ENCODE peak calls at places on chromosomes 2 and 18, in five cellular contexts. O, S, W, T and R are unnamed samples.

GRCh38 chr2:132037527-132038178 is 124.1 kb downstream of the ANKRD30BL start:
- DNase-seq in O (peak; percentile 89), S (no peak), W (no peak), T (peak; percentile 26), R (peak; percentile 14)

GRCh38 chr18:11512096-11513030 is 97.0 kb upstream of the SLC35G4 start:
- DNase-seq in O (no peak), S (no peak), W (no peak), T (no peak), R (no peak)

GRCh38 chr18:47944972-47945843 is 14.7 kb upstream of the SMAD2 start:
- DNase-seq in O (no peak), S (no peak), W (no peak), T (no peak), R (no peak)

GRCh38 chr2:234495076-234495800 is 1.6 kb downstream of the ARL4C start:
- DNase-seq in O (peak; percentile 86), S (no peak), W (no peak), T (no peak), R (no peak)

GRCh38 chr2:43041167-43041566 is 185.2 kb downstream of the ZFP36L2 start:
- DNase-seq in O (peak; percentile 61), S (no peak), W (no peak), T (peak; percentile 12), R (no peak)

GRCh38 chr18:39773656-39774055 is 2181.4 kb upstream of the PIK3C3 start:
- DNase-seq in O (no peak), S (no peak), W (no peak), T (no peak), R (no peak)

GRCh38 chr18:11091746-11092145 is 57.6 kb downstream of the PIEZO2 start:
- DNase-seq in O (no peak), S (no peak), W (no peak), T (no peak), R (no peak)

GRCh38 chr2:10709290-10709939 is 12.0 kb upstream of the ATP6V1C2 start:
- DNase-seq in O (peak; percentile 89), S (peak; percentile 46), W (no peak), T (no peak), R (no peak)

GRCh38 chr2:132522901-132523300 is 106.3 kb downstream of the GPR39 start:
- DNase-seq in O (no peak), S (no peak), W (no peak), T (no peak), R (no peak)

GRCh38 chr2:20667531-20668401 is 822 bp downstream of the GDF7 start:
- DNase-seq in O (peak; percentile 76), S (peak; percentile 54), W (no peak), T (no peak), R (no peak)

GRCh38 chr2:27049422-27050280 is 1.8 kb upstream of the AGBL5 start:
- DNase-seq in O (peak; percentile 52), S (peak; percentile 62), W (no peak), T (peak; percentile 50), R (peak; percentile 80)

GRCh38 chr2:28193552-28194383 is 198.9 kb upstream of the FOSL2 start:
- DNase-seq in O (no peak), S (no peak), W (no peak), T (no peak), R (no peak)

GRCh38 chr2:158034198-158034831 is 67.4 kb upstream of the UPP2 start:
- DNase-seq in O (peak; percentile 86), S (peak; percentile 75), W (no peak), T (peak; percentile 49), R (peak; percentile 6)

GRCh38 chr2:47313141-47313691 is 89.7 kb upstream of the MSH2 start:
- DNase-seq in O (peak; percentile 74), S (no peak), W (no peak), T (no peak), R (no peak)

GRCh38 chr2:39413063-39413722 is 23.9 kb downstream of the MAP4K3 start:
- DNase-seq in O (no peak), S (no peak), W (no peak), T (no peak), R (no peak)

GRCh38 chr18:59143441-59143840 is 3.8 kb downstream of the SEC11C start:
- DNase-seq in O (no peak), S (no peak), W (no peak), T (no peak), R (peak; percentile 55)

GRCh38 chr18:274313-274712 is 6.5 kb upstream of the THOC1 start:
- DNase-seq in O (no peak), S (no peak), W (no peak), T (no peak), R (no peak)

GRCh38 chr18:9536354-9537152 is 61.2 kb downstream of the RALBP1 start:
- DNase-seq in O (no peak), S (no peak), W (no peak), T (no peak), R (no peak)

GRCh38 chr18:58186258-58186948 is 142.4 kb downstream of the NEDD4L start:
- DNase-seq in O (no peak), S (no peak), W (no peak), T (peak; percentile 67), R (no peak)

GRCh38 chr2:86068098-86069047 is 37.3 kb downstream of the POLR1A start:
- DNase-seq in O (no peak), S (no peak), W (no peak), T (no peak), R (peak; percentile 36)

GRCh38 chr2:16553222-16553621 is 112.4 kb downstream of the CYRIA start:
- DNase-seq in O (peak; percentile 74), S (peak; percentile 45), W (no peak), T (no peak), R (no peak)

GRCh38 chr2:189860161-189860560 is 75.9 kb downstream of the PMS1 start:
- DNase-seq in O (no peak), S (no peak), W (no peak), T (no peak), R (no peak)

GRCh38 chr2:7418343-7418742 is 501.1 kb downstream of the RNF144A start:
- DNase-seq in O (no peak), S (no peak), W (no peak), T (no peak), R (no peak)

GRCh38 chr2:101121174-101121573 is 30.0 kb downstream of the TBC1D8 start:
- DNase-seq in O (no peak), S (no peak), W (no peak), T (no peak), R (no peak)

GRCh38 chr2:181781082-181781786 is 100.9 kb upstream of the NEUROD1 start:
- DNase-seq in O (no peak), S (no peak), W (no peak), T (no peak), R (no peak)
- TF ChIP-seq CTCF in O (peak; percentile 60), S (no peak), W (no peak), T (no peak), R (no peak)

GRCh38 chr2:164677271-164677670 is 56.0 kb upstream of the GRB14 start:
- DNase-seq in O (no peak), S (no peak), W (no peak), T (no peak), R (no peak)
- H3K36me3 ChIP-seq in O (no peaks in the 10 kb centered on the region), S (no peaks in the 10 kb centered on the region), W (peaks cover 14% of the 10 kb centered on the region), T (no peaks in the 10 kb centered on the region), R (no peaks in the 10 kb centered on the region)

GRCh38 chr2:235983016-235983415 is 185.2 kb downstream of the GBX2 start:
- DNase-seq in O (no peak), S (no peak), W (no peak), T (no peak), R (no peak)
- H3K4me3 ChIP-seq in O (no peak overlapping the region), S (no peak overlapping the region), W (no peak overlapping the region), T (no peak overlapping the region), R (no peak overlapping the region)

DNA sequence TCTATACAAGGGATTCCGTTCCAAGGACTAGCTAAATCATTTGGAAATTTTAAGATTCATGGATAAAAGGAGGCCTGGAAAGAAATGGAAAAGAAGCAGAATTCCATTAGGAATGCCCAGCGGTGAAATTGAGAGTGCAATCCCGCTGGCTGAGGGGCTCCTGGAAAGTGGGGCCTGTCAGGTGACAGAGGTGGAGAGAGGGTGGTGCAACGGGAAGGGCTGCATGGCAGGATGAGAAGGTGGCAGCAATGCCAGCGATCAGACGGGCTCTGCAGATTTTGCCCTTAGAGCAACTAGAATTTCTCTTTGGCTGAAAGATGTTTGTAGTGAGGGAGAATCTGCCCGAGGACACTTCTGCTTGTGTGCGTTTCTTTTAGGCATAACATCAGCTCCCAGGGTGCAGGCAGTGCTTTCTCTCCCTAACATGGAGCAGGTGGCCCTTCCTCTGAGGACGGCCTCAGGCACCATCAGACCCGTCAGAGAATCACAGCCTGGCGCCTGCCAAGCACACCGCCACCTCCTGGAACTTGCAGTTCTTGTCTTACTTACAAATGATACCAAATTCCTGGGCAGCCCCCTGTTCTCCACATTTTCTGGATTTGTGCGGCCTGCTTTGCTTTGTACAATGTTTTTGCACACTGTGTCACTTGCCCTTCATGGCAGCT is 261.6 kb downstream of the NDUFA10 start:
- DNase-seq in O (peak; percentile 75), S (peak; percentile 33), W (no peak), T (no peak), R (no peak)
- TF ChIP-seq CTCF in O (peak; percentile 63), S (no peak), W (no peak), T (no peak), R (no peak)

GRCh38 chr18:77136076-77136718 is 3.6 kb upstream of the MBP start:
- DNase-seq in O (no peak), S (no peak), W (no peak), T (no peak), R (no peak)

GRCh38 chr18:77136871-77137665 is 4.5 kb upstream of the MBP start:
- DNase-seq in O (no peak), S (no peak), W (no peak), T (no peak), R (no peak)

GRCh38 chr18:77138270-77138669 is 5.7 kb upstream of the MBP start:
- DNase-seq in O (no peak), S (no peak), W (no peak), T (peak; percentile 54), R (no peak)

GRCh38 chr18:77139619-77140018 is 7.0 kb upstream of the MBP start:
- DNase-seq in O (no peak), S (no peak), W (no peak), T (no peak), R (no peak)

DNA sequence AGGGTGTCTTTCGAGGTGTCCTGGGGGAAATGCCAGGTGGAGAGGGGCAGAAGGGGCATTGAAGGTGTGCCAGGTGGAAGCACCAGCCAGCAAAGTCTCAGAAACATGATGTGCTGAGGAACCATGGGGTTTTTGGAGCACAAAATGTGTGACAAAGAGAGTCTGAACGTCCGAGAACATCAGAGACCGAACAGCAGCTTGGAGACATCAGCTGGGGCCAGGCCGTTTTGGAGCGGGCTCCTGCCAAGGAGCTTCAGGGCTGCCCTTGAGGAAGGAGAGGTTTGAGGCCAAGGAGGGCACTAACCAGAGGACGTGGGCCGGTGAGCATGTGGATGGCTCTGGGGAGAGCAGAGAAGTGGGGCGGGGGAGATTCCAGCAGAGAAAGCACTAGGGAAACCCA is 5.3 kb upstream of the MBP start:
- DNase-seq in O (no peak), S (no peak), W (no peak), T (no peak), R (no peak)
- H3K36me3 ChIP-seq in O (no peaks in the 10 kb centered on the region), S (no peaks in the 10 kb centered on the region), W (no peaks in the 10 kb centered on the region), T (no peaks in the 10 kb centered on the region), R (no peaks in the 10 kb centered on the region)

GRCh38 chr2:104434363-104434792 is 419.5 kb upstream of the POU3F3 start:
- DNase-seq in O (peak; percentile 84), S (peak; percentile 73), W (no peak), T (peak; percentile 29), R (peak; percentile 13)
- H3K4me3 ChIP-seq in O (peak overlapping the region; percentile 32), S (peak overlapping the region; percentile 47), W (peak overlapping the region; percentile 32), T (peak overlapping the region; percentile 24), R (peak overlapping the region; percentile 63)